ENCODE peak calls at places on chromosomes 4 and X, in nine cellular contexts. T is pancreas, B is psoas muscle, X is ovary, O is colonic mucosa, H is ascending aorta, K is cardiac muscle cell, S is PC-9, G is esophagus muscularis mucosa. Y is an unnamed sample. For H3K27me3, the result is how much of the 10 kb centered on the place peaks cover.

GRCh38 chr4:16226816-16227461 is 668 bp upstream of the TAPT1 start:
- DNase-seq in G (peak), O (peak), T (peak), X (peak), H (no peak), S (no peak), K (peak), B (peak), Y (peak)

GRCh38 chrX:10615931-10616780 is 4.2 kb downstream of the MID1 start:
- DNase-seq in X (no peak), O (peak), S (peak), K (peak), G (no peak), T (no peak), H (no peak), B (no peak), Y (peak)

GRCh38 chr4:154332681-154333421 is 158.7 kb downstream of the DCHS2 start:
- DNase-seq in K (peak), O (peak), X (peak), G (no peak), S (no peak), H (no peak), B (peak), T (peak), Y (peak)

GRCh38 chrX:135437867-135438733 is 16.4 kb downstream of the SMIM10L2A start:
- DNase-seq in G (no peak), O (no peak), X (no peak), B (no peak), S (no peak), T (peak), K (no peak), H (no peak), Y (no peak)

GRCh38 chr4:80989921-80990544 is 40.5 kb upstream of the BMP3 start:
- DNase-seq in H (no peak), B (no peak), K (peak), S (no peak), X (no peak), G (no peak), T (no peak), O (peak), Y (no peak)

GRCh38 chrX:69362354-69362753 is 141.8 kb upstream of the NALF2 start:
- DNase-seq in G (no peak), B (no peak), X (no peak), T (no peak), S (no peak), O (no peak), H (no peak), K (no peak), Y (no peak)

GRCh38 chrX:154548028-154548316 is 552 bp downstream of the IKBKG start:
- DNase-seq in X (no peak), K (peak), S (peak), B (no peak), H (no peak), T (no peak), O (no peak), G (no peak), Y (no peak)

GRCh38 chr4:12852338-12853307 is 631.5 kb downstream of the RAB28 start:
- DNase-seq in H (no peak), G (no peak), T (no peak), S (peak), B (no peak), K (peak), O (peak), X (no peak), Y (no peak)

GRCh38 chr4:75715105-75715799 is 9.1 kb upstream of the USO1 start:
- DNase-seq in O (no peak), H (no peak), T (no peak), S (no peak), K (no peak), B (no peak), G (no peak), X (peak), Y (no peak)

GRCh38 chr4:174198396-174199179 is 84.9 kb downstream of the FBXO8 start:
- DNase-seq in K (peak), X (no peak), B (no peak), H (no peak), O (no peak), G (no peak), T (no peak), S (no peak), Y (no peak)

GRCh38 chr4:155042014-155042413 is 166.4 kb upstream of the NPY2R start:
- DNase-seq in G (no peak), B (no peak), S (no peak), O (no peak), H (no peak), K (peak), X (no peak), T (no peak), Y (no peak)

GRCh38 chrX:100829730-100830129 is 9.5 kb downstream of the CSTF2 start:
- DNase-seq in H (no peak), X (no peak), G (no peak), K (peak), B (no peak), T (no peak), S (no peak), O (no peak), Y (no peak)

GRCh38 chrX:115898382-115899001 is 272.1 kb upstream of the AGTR2 start:
- DNase-seq in T (peak), K (no peak), G (no peak), B (peak), X (peak), S (peak), H (no peak), O (peak), Y (peak)
- TF ChIP-seq CTCF in T (peak), K (no peak), G (peak), B (peak), X (peak), S (peak), H (peak), O (peak), Y (peak)

DNA sequence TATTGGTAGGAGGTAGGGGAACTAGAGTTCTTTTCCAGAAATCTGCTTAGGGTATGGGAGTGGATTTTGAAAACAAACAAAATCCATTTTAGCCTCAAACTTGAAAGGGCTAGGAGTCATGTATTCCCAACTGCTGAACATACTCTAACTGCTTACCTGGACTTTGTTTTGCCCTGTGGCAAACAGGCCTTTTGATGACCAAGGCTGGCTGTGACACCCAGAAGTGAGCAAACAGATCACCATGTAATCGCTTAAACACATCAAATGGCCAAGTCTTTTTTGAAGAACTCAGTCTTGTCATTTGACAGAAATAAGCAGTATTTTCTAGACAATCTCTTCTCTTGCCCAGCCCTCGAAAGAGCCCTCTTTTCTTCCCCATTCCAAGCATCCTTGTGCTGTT is 203.4 kb downstream of the KIT start:
- DNase-seq in H (no peak), O (no peak), S (no peak), X (no peak), T (no peak), B (no peak), G (no peak), K (no peak), Y (no peak)
- H3K27me3 ChIP-seq in H (under half), O (under half), S (under half), X (under half), T (under half), B (under half), G (under half), K (half or more), Y (under half)

GRCh38 chrX:43880439-43880838 is 1.8 kb downstream of the MAOB start:
- DNase-seq in H (no peak), O (no peak), B (no peak), X (no peak), G (no peak), T (no peak), K (no peak), S (peak), Y (no peak)
- H3K4me3 ChIP-seq in H (no peak), O (no peak), B (peak), X (no peak), G (no peak), T (no peak), K (no peak), S (no peak), Y (peak)

GRCh38 chrX:139967300-139967699 is 2.0 kb upstream of the CXorf66 start:
- DNase-seq in H (no peak), G (no peak), X (no peak), B (no peak), T (no peak), S (no peak), K (peak), O (peak), Y (peak)
- TF ChIP-seq CTCF in H (no peak), G (no peak), X (no peak), B (no peak), T (no peak), S (peak), K (peak), O (no peak), Y (peak)